ENCODE peak calls at places on chromosomes 13 and 19, in five cellular contexts. One of them, this sample, is unnamed.

GRCh38 chr19:37218592-37218935 is 550 bp downstream of the ZNF383 start:
- DNase-seq in stomach: no peak
- DNase-seq in B cell: no peak
- DNase-seq in PC-3: no peak
- DNase-seq in colonic mucosa: no peak
- DNase-seq in this sample: no peak

GRCh38 chr13:74452176-74452575 is 318.0 kb upstream of the KLF12 start:
- DNase-seq in stomach: no peak
- DNase-seq in B cell: no peak
- DNase-seq in PC-3: no peak
- DNase-seq in colonic mucosa: no peak
- DNase-seq in this sample: no peak

GRCh38 chr13:93480553-93481106 is 254.0 kb downstream of the GPC6 start:
- DNase-seq in stomach: no peak
- DNase-seq in B cell: no peak
- DNase-seq in PC-3: peak
- DNase-seq in colonic mucosa: no peak
- DNase-seq in this sample: no peak

GRCh38 chr13:64529874-64530485 is 2700.2 kb downstream of the PCDH9 start:
- DNase-seq in stomach: no peak
- DNase-seq in B cell: no peak
- DNase-seq in PC-3: peak
- DNase-seq in colonic mucosa: no peak
- DNase-seq in this sample: peak

GRCh38 chr19:9041023-9041422 is 30.8 kb upstream of the MUC16 start:
- DNase-seq in stomach: no peak
- DNase-seq in B cell: no peak
- DNase-seq in PC-3: no peak
- DNase-seq in colonic mucosa: no peak
- DNase-seq in this sample: no peak

GRCh38 chr19:4115818-4116385 is 8.0 kb downstream of the MAP2K2 start:
- DNase-seq in stomach: no peak
- DNase-seq in B cell: no peak
- DNase-seq in PC-3: no peak
- DNase-seq in colonic mucosa: no peak
- DNase-seq in this sample: peak

GRCh38 chr13:110361365-110361911 is 54.4 kb downstream of the COL4A2 start:
- DNase-seq in stomach: no peak
- DNase-seq in B cell: no peak
- DNase-seq in PC-3: no peak
- DNase-seq in colonic mucosa: no peak
- DNase-seq in this sample: no peak

GRCh38 chr13:97539651-97540230 is 105.8 kb downstream of the RAP2A start:
- DNase-seq in stomach: no peak
- DNase-seq in B cell: no peak
- DNase-seq in PC-3: peak
- DNase-seq in colonic mucosa: no peak
- DNase-seq in this sample: no peak

GRCh38 chr13:77417897-77418296 is 91.0 kb upstream of the MYCBP2 start:
- DNase-seq in stomach: no peak
- DNase-seq in B cell: no peak
- DNase-seq in PC-3: peak
- DNase-seq in colonic mucosa: no peak
- DNase-seq in this sample: no peak

GRCh38 chr19:14031719-14032480 is at the start of gene IL27RA:
- DNase-seq in stomach: peak
- DNase-seq in B cell: peak
- DNase-seq in PC-3: peak
- DNase-seq in colonic mucosa: peak
- DNase-seq in this sample: peak

GRCh38 chr19:1284979-1285736 is 515 bp upstream of the EFNA2 start:
- DNase-seq in stomach: no peak
- DNase-seq in B cell: peak
- DNase-seq in PC-3: no peak
- DNase-seq in colonic mucosa: peak
- DNase-seq in this sample: peak

GRCh38 chr19:58386166-58386575 is 898 bp upstream of the RPS5 start:
- DNase-seq in stomach: no peak
- DNase-seq in B cell: no peak
- DNase-seq in PC-3: no peak
- DNase-seq in colonic mucosa: no peak
- DNase-seq in this sample: no peak

GRCh38 chr13:97310809-97311436 is 88.8 kb downstream of the MBNL2 start:
- DNase-seq in stomach: no peak
- DNase-seq in B cell: no peak
- DNase-seq in PC-3: no peak
- DNase-seq in colonic mucosa: no peak
- DNase-seq in this sample: no peak

GRCh38 chr13:73428137-73428536 is 369.3 kb downstream of the KLF5 start:
- DNase-seq in stomach: no peak
- DNase-seq in B cell: no peak
- DNase-seq in PC-3: peak
- DNase-seq in colonic mucosa: no peak
- DNase-seq in this sample: no peak

GRCh38 chr13:95745752-95746151 is 68.8 kb downstream of the DNAJC3 start:
- DNase-seq in stomach: no peak
- DNase-seq in B cell: no peak
- DNase-seq in PC-3: no peak
- DNase-seq in colonic mucosa: no peak
- DNase-seq in this sample: no peak

GRCh38 chr19:941292-942132 is 15.7 kb downstream of the ARID3A start:
- DNase-seq in stomach: no peak
- DNase-seq in B cell: no peak
- DNase-seq in PC-3: no peak
- DNase-seq in colonic mucosa: no peak
- DNase-seq in this sample: no peak

GRCh38 chr19:41225238-41226052 is 6.4 kb downstream of the AXL start:
- DNase-seq in stomach: peak
- DNase-seq in B cell: no peak
- DNase-seq in PC-3: peak
- DNase-seq in colonic mucosa: peak
- DNase-seq in this sample: no peak

GRCh38 chr13:91369432-91369831 is 21.9 kb downstream of the MIR17HG start:
- DNase-seq in stomach: no peak
- DNase-seq in B cell: no peak
- DNase-seq in PC-3: peak
- DNase-seq in colonic mucosa: no peak
- DNase-seq in this sample: no peak

GRCh38 chr19:31258211-31259052 is 90.8 kb downstream of the TSHZ3 start:
- DNase-seq in stomach: peak
- DNase-seq in B cell: no peak
- DNase-seq in PC-3: no peak
- DNase-seq in colonic mucosa: peak
- DNase-seq in this sample: no peak

GRCh38 chr19:47253467-47253881 is 2.9 kb upstream of the CCDC9 start:
- DNase-seq in stomach: no peak
- DNase-seq in B cell: no peak
- DNase-seq in PC-3: peak
- DNase-seq in colonic mucosa: no peak
- DNase-seq in this sample: no peak

GRCh38 chr19:56245062-56245740 is 27.3 kb upstream of the EDDM13 start:
- DNase-seq in stomach: no peak
- DNase-seq in B cell: no peak
- DNase-seq in PC-3: peak
- DNase-seq in colonic mucosa: no peak
- DNase-seq in this sample: no peak

GRCh38 chr19:32570081-32570785 is 10.8 kb upstream of the PDCD5 start:
- DNase-seq in stomach: peak
- DNase-seq in B cell: peak
- DNase-seq in PC-3: peak
- DNase-seq in colonic mucosa: peak
- DNase-seq in this sample: peak

DNA sequence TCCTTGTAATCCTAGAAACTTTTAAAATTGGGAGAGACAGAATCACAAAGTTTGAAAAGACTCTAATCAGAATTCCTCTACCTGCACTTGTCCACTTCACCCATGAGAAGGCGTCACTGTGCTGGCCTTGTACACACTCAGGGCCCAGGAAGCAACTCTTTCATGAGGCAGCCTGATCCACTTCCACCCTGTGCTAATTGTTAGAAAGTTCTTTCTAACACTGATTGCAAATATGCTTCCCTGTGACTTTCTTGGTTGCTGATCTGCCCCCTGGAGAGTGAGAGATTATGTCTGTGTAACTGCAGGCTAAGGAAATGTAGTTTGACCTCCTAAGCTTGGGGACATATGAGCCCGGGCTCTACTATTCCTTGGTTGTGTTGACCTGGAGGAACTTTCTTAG is 494.6 kb downstream of the MYO16 start:
- DNase-seq in stomach: no peak
- DNase-seq in B cell: no peak
- DNase-seq in PC-3: no peak
- DNase-seq in colonic mucosa: no peak
- DNase-seq in this sample: no peak
- TF ChIP-seq CTCF in stomach: no peak
- TF ChIP-seq CTCF in B cell: no peak
- TF ChIP-seq CTCF in PC-3: no peak
- TF ChIP-seq CTCF in colonic mucosa: no peak
- TF ChIP-seq CTCF in this sample: no peak

DNA sequence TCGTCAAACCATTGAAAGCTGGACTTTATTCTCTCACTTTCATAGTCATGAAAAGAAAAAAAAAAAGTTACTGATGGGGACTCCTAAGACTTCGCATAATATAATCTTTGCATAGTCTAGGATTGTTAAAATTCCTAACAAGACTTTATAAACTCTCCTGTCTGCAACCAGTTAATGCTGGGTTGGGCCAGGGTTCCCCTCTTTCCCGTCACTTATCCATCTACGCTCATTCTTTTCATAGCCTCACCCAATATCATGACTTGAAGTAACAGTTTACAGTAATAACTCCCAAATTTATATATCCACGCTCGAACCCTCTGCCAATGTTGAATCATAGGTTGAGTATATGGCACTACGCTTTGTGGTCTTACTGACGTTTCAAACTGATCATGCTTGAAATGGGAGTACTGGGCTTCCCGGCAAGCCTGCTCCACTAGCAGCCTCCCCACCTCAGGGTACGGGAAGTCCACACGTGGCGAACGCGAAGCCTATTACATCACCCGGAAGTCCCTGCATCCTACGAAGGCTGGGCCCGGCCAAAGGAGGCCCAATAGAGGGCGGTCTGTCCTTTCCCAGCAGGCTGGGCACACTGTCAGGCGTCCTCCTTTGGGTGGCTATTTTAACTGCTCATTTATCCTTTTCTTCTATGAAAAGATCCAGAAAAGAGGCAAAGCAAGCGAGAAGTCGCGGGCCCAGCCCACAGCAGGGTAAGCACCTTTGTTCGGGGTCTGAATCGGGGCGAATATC is 694 bp upstream of the ZNF460 start:
- DNase-seq in stomach: peak
- DNase-seq in B cell: peak
- DNase-seq in PC-3: peak
- DNase-seq in colonic mucosa: peak
- DNase-seq in this sample: peak
- TF ChIP-seq CTCF in stomach: no peak
- TF ChIP-seq CTCF in B cell: peak
- TF ChIP-seq CTCF in PC-3: peak
- TF ChIP-seq CTCF in colonic mucosa: no peak
- TF ChIP-seq CTCF in this sample: peak

GRCh38 chr13:49690990-49691886 is at the start of gene EBPL:
- DNase-seq in stomach: peak
- DNase-seq in B cell: peak
- DNase-seq in PC-3: peak
- DNase-seq in colonic mucosa: peak
- DNase-seq in this sample: peak
- TF ChIP-seq CTCF in stomach: no peak
- TF ChIP-seq CTCF in B cell: no peak
- TF ChIP-seq CTCF in PC-3: no peak
- TF ChIP-seq CTCF in colonic mucosa: no peak
- TF ChIP-seq CTCF in this sample: no peak

GRCh38 chr19:6012416-6013170 is 34.7 kb upstream of the RANBP3 start:
- DNase-seq in stomach: no peak
- DNase-seq in B cell: no peak
- DNase-seq in PC-3: no peak
- DNase-seq in colonic mucosa: no peak
- DNase-seq in this sample: no peak

GRCh38 chr19:6014551-6015135 is 36.7 kb upstream of the RANBP3 start:
- DNase-seq in stomach: no peak
- DNase-seq in B cell: no peak
- DNase-seq in PC-3: no peak
- DNase-seq in colonic mucosa: no peak
- DNase-seq in this sample: no peak

GRCh38 chr19:6017576-6017975 is 39.6 kb upstream of the RANBP3 start:
- DNase-seq in stomach: no peak
- DNase-seq in B cell: no peak
- DNase-seq in PC-3: no peak
- DNase-seq in colonic mucosa: no peak
- DNase-seq in this sample: no peak

GRCh38 chr19:6018786-6019185 is 40.8 kb upstream of the RANBP3 start:
- DNase-seq in stomach: no peak
- DNase-seq in B cell: no peak
- DNase-seq in PC-3: no peak
- DNase-seq in colonic mucosa: no peak
- DNase-seq in this sample: peak

GRCh38 chr19:6015841-6016545 is 38.1 kb upstream of the RANBP3 start:
- DNase-seq in stomach: no peak
- DNase-seq in B cell: no peak
- DNase-seq in PC-3: no peak
- DNase-seq in colonic mucosa: no peak
- DNase-seq in this sample: no peak
- TF ChIP-seq CTCF in stomach: no peak
- TF ChIP-seq CTCF in B cell: no peak
- TF ChIP-seq CTCF in PC-3: no peak
- TF ChIP-seq CTCF in colonic mucosa: no peak
- TF ChIP-seq CTCF in this sample: no peak

DNA sequence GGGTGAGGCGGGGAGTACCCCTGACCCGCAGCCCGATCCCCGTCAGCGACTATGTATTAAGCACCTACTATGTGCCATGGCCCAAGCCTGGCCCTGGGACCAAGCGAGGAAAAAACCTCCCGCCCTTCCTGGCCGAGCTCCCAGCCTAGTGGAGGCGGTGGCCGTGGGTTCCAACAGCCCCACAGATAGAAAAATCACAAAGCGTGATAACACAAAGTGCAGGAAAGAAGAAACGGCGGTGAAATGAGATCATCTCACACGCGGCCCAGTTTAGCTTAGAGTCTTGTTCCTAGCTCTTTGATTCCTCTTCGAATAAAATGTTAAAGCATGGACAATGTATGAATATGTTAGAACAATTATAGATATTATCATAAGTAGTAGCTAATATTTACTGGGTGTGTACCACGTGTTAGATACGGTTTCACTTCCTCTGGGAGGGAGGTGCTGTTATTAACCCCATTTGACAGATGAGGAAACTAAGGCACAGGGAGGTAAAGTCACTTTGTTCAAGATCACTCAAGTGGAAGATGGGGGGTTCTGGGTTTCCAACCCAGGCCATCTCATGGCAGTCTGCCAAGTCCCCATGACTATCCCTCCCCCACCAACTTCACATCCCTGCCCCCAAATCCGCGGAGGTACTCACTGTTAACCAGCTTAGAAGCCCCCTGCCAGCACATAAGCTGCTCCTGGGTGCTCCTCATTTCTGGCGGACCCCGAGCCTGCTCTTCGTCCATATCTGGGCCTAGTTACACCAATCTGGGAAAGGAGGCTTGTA is 1.2 kb upstream of the FXYD7 start:
- DNase-seq in stomach: no peak
- DNase-seq in B cell: no peak
- DNase-seq in PC-3: no peak
- DNase-seq in colonic mucosa: no peak
- DNase-seq in this sample: no peak
- TF ChIP-seq CTCF in stomach: no peak
- TF ChIP-seq CTCF in B cell: no peak
- TF ChIP-seq CTCF in PC-3: no peak
- TF ChIP-seq CTCF in colonic mucosa: no peak
- TF ChIP-seq CTCF in this sample: no peak

This sample was measured in GM20000.